ENCODE peak calls at places on chromosomes 12 and 14, in six cellular contexts. One of them, this sample, is unnamed.
A peak's percentile ranks its signal among the peaks of the same experiment; 100 is the strongest.

GRCh38 chr14:101068293-101068957 is 164.9 kb upstream of the RTL1 start:
- DNase-seq in GM10248: no peak
- DNase-seq in activated T-helper 2 cell treated with anti-CD3 and anti-CD28 coated beads, Interferon-gamma antibody, Interleukin-2, Interleukin-4, amounts not matched to agents 10 μg/mL and 5 μg/mL and 100 μg/mL, durations not matched to agents 14 hours and 24 hours and 36 hours: no peak
- DNase-seq in GM12892: no peak
- DNase-seq in HT1080: no peak
- DNase-seq in activated CD8-positive, alpha-beta T cell treated with anti-CD3 and anti-CD28 coated beads for 36 hours: no peak
- DNase-seq in this sample: no peak

GRCh38 chr12:9673404-9674225 is 4.1 kb downstream of the CLEC2D start:
- DNase-seq in GM10248: no peak
- DNase-seq in activated CD8-positive, alpha-beta T cell treated with anti-CD3 and anti-CD28 coated beads for 36 hours: peak; percentile 90
- DNase-seq in activated T-helper 2 cell treated with anti-CD3 and anti-CD28 coated beads, Interferon-gamma antibody, Interleukin-2, Interleukin-4, amounts not matched to agents 10 μg/mL and 5 μg/mL and 100 μg/mL, durations not matched to agents 14 hours and 24 hours and 36 hours: peak; percentile 48
- DNase-seq in GM12892: no peak
- DNase-seq in HT1080: peak; percentile 98
- DNase-seq in this sample: no peak

GRCh38 chr12:47218191-47218654 is 138.5 kb upstream of the AMIGO2 start:
- DNase-seq in activated T-helper 2 cell treated with anti-CD3 and anti-CD28 coated beads, Interferon-gamma antibody, Interleukin-2, Interleukin-4, amounts not matched to agents 10 μg/mL and 5 μg/mL and 100 μg/mL, durations not matched to agents 14 hours and 24 hours and 36 hours: no peak
- DNase-seq in GM12892: no peak
- DNase-seq in HT1080: no peak
- DNase-seq in GM10248: no peak
- DNase-seq in activated CD8-positive, alpha-beta T cell treated with anti-CD3 and anti-CD28 coated beads for 36 hours: peak; percentile 71
- DNase-seq in this sample: peak; percentile 37

GRCh38 chr12:69331482-69331845 is 16.7 kb upstream of the LYZ start:
- DNase-seq in activated T-helper 2 cell treated with anti-CD3 and anti-CD28 coated beads, Interferon-gamma antibody, Interleukin-2, Interleukin-4, amounts not matched to agents 10 μg/mL and 5 μg/mL and 100 μg/mL, durations not matched to agents 14 hours and 24 hours and 36 hours: no peak
- DNase-seq in GM12892: no peak
- DNase-seq in activated CD8-positive, alpha-beta T cell treated with anti-CD3 and anti-CD28 coated beads for 36 hours: no peak
- DNase-seq in HT1080: no peak
- DNase-seq in GM10248: no peak
- DNase-seq in this sample: no peak

GRCh38 chr12:67881565-67881964 is 107.7 kb upstream of the IFNG-AS1 start:
- DNase-seq in GM12892: no peak
- DNase-seq in HT1080: no peak
- DNase-seq in GM10248: no peak
- DNase-seq in activated T-helper 2 cell treated with anti-CD3 and anti-CD28 coated beads, Interferon-gamma antibody, Interleukin-2, Interleukin-4, amounts not matched to agents 10 μg/mL and 5 μg/mL and 100 μg/mL, durations not matched to agents 14 hours and 24 hours and 36 hours: no peak
- DNase-seq in activated CD8-positive, alpha-beta T cell treated with anti-CD3 and anti-CD28 coated beads for 36 hours: no peak
- DNase-seq in this sample: no peak

GRCh38 chr12:53725824-53726223 is 1.4 kb downstream of the CALCOCO1 start:
- DNase-seq in activated T-helper 2 cell treated with anti-CD3 and anti-CD28 coated beads, Interferon-gamma antibody, Interleukin-2, Interleukin-4, amounts not matched to agents 10 μg/mL and 5 μg/mL and 100 μg/mL, durations not matched to agents 14 hours and 24 hours and 36 hours: no peak
- DNase-seq in GM12892: no peak
- DNase-seq in GM10248: no peak
- DNase-seq in activated CD8-positive, alpha-beta T cell treated with anti-CD3 and anti-CD28 coated beads for 36 hours: no peak
- DNase-seq in HT1080: no peak
- DNase-seq in this sample: no peak

GRCh38 chr12:25529738-25530137 is 23.3 kb downstream of the LMNTD1 start:
- DNase-seq in GM10248: no peak
- DNase-seq in activated CD8-positive, alpha-beta T cell treated with anti-CD3 and anti-CD28 coated beads for 36 hours: no peak
- DNase-seq in GM12892: no peak
- DNase-seq in activated T-helper 2 cell treated with anti-CD3 and anti-CD28 coated beads, Interferon-gamma antibody, Interleukin-2, Interleukin-4, amounts not matched to agents 10 μg/mL and 5 μg/mL and 100 μg/mL, durations not matched to agents 14 hours and 24 hours and 36 hours: no peak
- DNase-seq in HT1080: peak; percentile 60
- DNase-seq in this sample: no peak

GRCh38 chr12:29088611-29089219 is 60.4 kb upstream of the FAR2 start:
- DNase-seq in GM10248: peak; percentile 21
- DNase-seq in GM12892: no peak
- DNase-seq in activated CD8-positive, alpha-beta T cell treated with anti-CD3 and anti-CD28 coated beads for 36 hours: no peak
- DNase-seq in HT1080: peak; percentile 40
- DNase-seq in activated T-helper 2 cell treated with anti-CD3 and anti-CD28 coated beads, Interferon-gamma antibody, Interleukin-2, Interleukin-4, amounts not matched to agents 10 μg/mL and 5 μg/mL and 100 μg/mL, durations not matched to agents 14 hours and 24 hours and 36 hours: no peak
- DNase-seq in this sample: no peak

GRCh38 chr12:55499231-55499630 is 7.1 kb downstream of the OR6C68 start:
- DNase-seq in GM10248: no peak
- DNase-seq in activated CD8-positive, alpha-beta T cell treated with anti-CD3 and anti-CD28 coated beads for 36 hours: no peak
- DNase-seq in activated T-helper 2 cell treated with anti-CD3 and anti-CD28 coated beads, Interferon-gamma antibody, Interleukin-2, Interleukin-4, amounts not matched to agents 10 μg/mL and 5 μg/mL and 100 μg/mL, durations not matched to agents 14 hours and 24 hours and 36 hours: no peak
- DNase-seq in GM12892: no peak
- DNase-seq in HT1080: no peak
- DNase-seq in this sample: no peak

GRCh38 chr14:81464253-81465001 is 64.3 kb upstream of the STON2 start:
- DNase-seq in activated T-helper 2 cell treated with anti-CD3 and anti-CD28 coated beads, Interferon-gamma antibody, Interleukin-2, Interleukin-4, amounts not matched to agents 10 μg/mL and 5 μg/mL and 100 μg/mL, durations not matched to agents 14 hours and 24 hours and 36 hours: peak; percentile 50
- DNase-seq in GM10248: peak; percentile 66
- DNase-seq in GM12892: peak; percentile 27
- DNase-seq in activated CD8-positive, alpha-beta T cell treated with anti-CD3 and anti-CD28 coated beads for 36 hours: peak; percentile 70
- DNase-seq in HT1080: peak; percentile 63
- DNase-seq in this sample: peak; percentile 57

GRCh38 chr14:104105822-104106470 is 20.4 kb downstream of the ASPG start:
- DNase-seq in activated T-helper 2 cell treated with anti-CD3 and anti-CD28 coated beads, Interferon-gamma antibody, Interleukin-2, Interleukin-4, amounts not matched to agents 10 μg/mL and 5 μg/mL and 100 μg/mL, durations not matched to agents 14 hours and 24 hours and 36 hours: no peak
- DNase-seq in GM10248: no peak
- DNase-seq in GM12892: no peak
- DNase-seq in HT1080: no peak
- DNase-seq in activated CD8-positive, alpha-beta T cell treated with anti-CD3 and anti-CD28 coated beads for 36 hours: no peak
- DNase-seq in this sample: no peak

GRCh38 chr14:24422261-24422660 is 7.2 kb downstream of the CBLN3 start:
- DNase-seq in HT1080: no peak
- DNase-seq in activated T-helper 2 cell treated with anti-CD3 and anti-CD28 coated beads, Interferon-gamma antibody, Interleukin-2, Interleukin-4, amounts not matched to agents 10 μg/mL and 5 μg/mL and 100 μg/mL, durations not matched to agents 14 hours and 24 hours and 36 hours: no peak
- DNase-seq in GM10248: no peak
- DNase-seq in activated CD8-positive, alpha-beta T cell treated with anti-CD3 and anti-CD28 coated beads for 36 hours: no peak
- DNase-seq in GM12892: no peak
- DNase-seq in this sample: no peak

GRCh38 chr12:115584156-115584555 is 693.3 kb downstream of the MED13L start:
- DNase-seq in GM12892: no peak
- DNase-seq in activated CD8-positive, alpha-beta T cell treated with anti-CD3 and anti-CD28 coated beads for 36 hours: no peak
- DNase-seq in HT1080: no peak
- DNase-seq in activated T-helper 2 cell treated with anti-CD3 and anti-CD28 coated beads, Interferon-gamma antibody, Interleukin-2, Interleukin-4, amounts not matched to agents 10 μg/mL and 5 μg/mL and 100 μg/mL, durations not matched to agents 14 hours and 24 hours and 36 hours: no peak
- DNase-seq in GM10248: no peak
- DNase-seq in this sample: no peak

GRCh38 chr14:65419593-65420252 is 7.2 kb downstream of the FUT8 start:
- DNase-seq in GM12892: no peak
- DNase-seq in HT1080: no peak
- DNase-seq in activated CD8-positive, alpha-beta T cell treated with anti-CD3 and anti-CD28 coated beads for 36 hours: no peak
- DNase-seq in GM10248: no peak
- DNase-seq in activated T-helper 2 cell treated with anti-CD3 and anti-CD28 coated beads, Interferon-gamma antibody, Interleukin-2, Interleukin-4, amounts not matched to agents 10 μg/mL and 5 μg/mL and 100 μg/mL, durations not matched to agents 14 hours and 24 hours and 36 hours: no peak
- DNase-seq in this sample: no peak

GRCh38 chr14:43540948-43541347 is 966.1 kb downstream of the FSCB start:
- DNase-seq in activated T-helper 2 cell treated with anti-CD3 and anti-CD28 coated beads, Interferon-gamma antibody, Interleukin-2, Interleukin-4, amounts not matched to agents 10 μg/mL and 5 μg/mL and 100 μg/mL, durations not matched to agents 14 hours and 24 hours and 36 hours: no peak
- DNase-seq in GM12892: no peak
- DNase-seq in GM10248: no peak
- DNase-seq in HT1080: peak; percentile 55
- DNase-seq in activated CD8-positive, alpha-beta T cell treated with anti-CD3 and anti-CD28 coated beads for 36 hours: no peak
- DNase-seq in this sample: no peak

GRCh38 chr12:64675795-64676194 is 65.5 kb downstream of the RASSF3 start:
- DNase-seq in activated CD8-positive, alpha-beta T cell treated with anti-CD3 and anti-CD28 coated beads for 36 hours: no peak
- DNase-seq in activated T-helper 2 cell treated with anti-CD3 and anti-CD28 coated beads, Interferon-gamma antibody, Interleukin-2, Interleukin-4, amounts not matched to agents 10 μg/mL and 5 μg/mL and 100 μg/mL, durations not matched to agents 14 hours and 24 hours and 36 hours: no peak
- DNase-seq in HT1080: peak; percentile 94
- DNase-seq in GM12892: no peak
- DNase-seq in GM10248: no peak
- DNase-seq in this sample: no peak

GRCh38 chr14:63922696-63923421 is 70.1 kb downstream of the SYNE2 start:
- DNase-seq in HT1080: peak; percentile 19
- DNase-seq in activated T-helper 2 cell treated with anti-CD3 and anti-CD28 coated beads, Interferon-gamma antibody, Interleukin-2, Interleukin-4, amounts not matched to agents 10 μg/mL and 5 μg/mL and 100 μg/mL, durations not matched to agents 14 hours and 24 hours and 36 hours: no peak
- DNase-seq in activated CD8-positive, alpha-beta T cell treated with anti-CD3 and anti-CD28 coated beads for 36 hours: no peak
- DNase-seq in GM10248: no peak
- DNase-seq in GM12892: no peak
- DNase-seq in this sample: no peak

GRCh38 chr12:46963977-46964376 is 115.4 kb upstream of the PCED1B start:
- DNase-seq in activated CD8-positive, alpha-beta T cell treated with anti-CD3 and anti-CD28 coated beads for 36 hours: no peak
- DNase-seq in activated T-helper 2 cell treated with anti-CD3 and anti-CD28 coated beads, Interferon-gamma antibody, Interleukin-2, Interleukin-4, amounts not matched to agents 10 μg/mL and 5 μg/mL and 100 μg/mL, durations not matched to agents 14 hours and 24 hours and 36 hours: no peak
- DNase-seq in HT1080: peak; percentile 44
- DNase-seq in GM12892: no peak
- DNase-seq in GM10248: no peak
- DNase-seq in this sample: no peak

GRCh38 chr12:109723311-109723791 is 9.7 kb downstream of the FAM222A start:
- DNase-seq in HT1080: no peak
- DNase-seq in GM12892: no peak
- DNase-seq in GM10248: no peak
- DNase-seq in activated CD8-positive, alpha-beta T cell treated with anti-CD3 and anti-CD28 coated beads for 36 hours: no peak
- DNase-seq in activated T-helper 2 cell treated with anti-CD3 and anti-CD28 coated beads, Interferon-gamma antibody, Interleukin-2, Interleukin-4, amounts not matched to agents 10 μg/mL and 5 μg/mL and 100 μg/mL, durations not matched to agents 14 hours and 24 hours and 36 hours: no peak
- DNase-seq in this sample: no peak

GRCh38 chr12:34400423-34400881 is 378.2 kb downstream of the ALG10 start:
- DNase-seq in HT1080: no peak
- DNase-seq in activated T-helper 2 cell treated with anti-CD3 and anti-CD28 coated beads, Interferon-gamma antibody, Interleukin-2, Interleukin-4, amounts not matched to agents 10 μg/mL and 5 μg/mL and 100 μg/mL, durations not matched to agents 14 hours and 24 hours and 36 hours: peak; percentile 1
- DNase-seq in GM12892: no peak
- DNase-seq in GM10248: peak; percentile 4
- DNase-seq in activated CD8-positive, alpha-beta T cell treated with anti-CD3 and anti-CD28 coated beads for 36 hours: no peak
- DNase-seq in this sample: no peak

GRCh38 chr14:105059917-105060565 is 5.2 kb downstream of the GPR132 start:
- DNase-seq in GM12892: no peak
- DNase-seq in HT1080: no peak
- DNase-seq in activated CD8-positive, alpha-beta T cell treated with anti-CD3 and anti-CD28 coated beads for 36 hours: peak; percentile 49
- DNase-seq in activated T-helper 2 cell treated with anti-CD3 and anti-CD28 coated beads, Interferon-gamma antibody, Interleukin-2, Interleukin-4, amounts not matched to agents 10 μg/mL and 5 μg/mL and 100 μg/mL, durations not matched to agents 14 hours and 24 hours and 36 hours: no peak
- DNase-seq in GM10248: no peak
- DNase-seq in this sample: no peak

GRCh38 chr12:30694971-30695326 is 720 bp downstream of the IPO8 start:
- DNase-seq in activated T-helper 2 cell treated with anti-CD3 and anti-CD28 coated beads, Interferon-gamma antibody, Interleukin-2, Interleukin-4, amounts not matched to agents 10 μg/mL and 5 μg/mL and 100 μg/mL, durations not matched to agents 14 hours and 24 hours and 36 hours: no peak
- DNase-seq in HT1080: peak; percentile 41
- DNase-seq in activated CD8-positive, alpha-beta T cell treated with anti-CD3 and anti-CD28 coated beads for 36 hours: peak; percentile 20
- DNase-seq in GM12892: peak; percentile 5
- DNase-seq in GM10248: peak; percentile 20
- DNase-seq in this sample: no peak

GRCh38 chr12:31959701-31960391 is 631 bp downstream of the RESF1 start:
- DNase-seq in GM12892: peak; percentile 18
- DNase-seq in GM10248: peak; percentile 43
- DNase-seq in activated T-helper 2 cell treated with anti-CD3 and anti-CD28 coated beads, Interferon-gamma antibody, Interleukin-2, Interleukin-4, amounts not matched to agents 10 μg/mL and 5 μg/mL and 100 μg/mL, durations not matched to agents 14 hours and 24 hours and 36 hours: no peak
- DNase-seq in activated CD8-positive, alpha-beta T cell treated with anti-CD3 and anti-CD28 coated beads for 36 hours: peak; percentile 77
- DNase-seq in HT1080: peak; percentile 50
- DNase-seq in this sample: peak; percentile 63

GRCh38 chr12:121925361-121925725 is 7.0 kb downstream of the CFAP251 start:
- DNase-seq in HT1080: no peak
- DNase-seq in activated T-helper 2 cell treated with anti-CD3 and anti-CD28 coated beads, Interferon-gamma antibody, Interleukin-2, Interleukin-4, amounts not matched to agents 10 μg/mL and 5 μg/mL and 100 μg/mL, durations not matched to agents 14 hours and 24 hours and 36 hours: no peak
- DNase-seq in activated CD8-positive, alpha-beta T cell treated with anti-CD3 and anti-CD28 coated beads for 36 hours: no peak
- DNase-seq in GM12892: no peak
- DNase-seq in GM10248: no peak
- DNase-seq in this sample: no peak

GRCh38 chr12:82740129-82741000 is 53.7 kb downstream of the TMTC2 start:
- DNase-seq in activated T-helper 2 cell treated with anti-CD3 and anti-CD28 coated beads, Interferon-gamma antibody, Interleukin-2, Interleukin-4, amounts not matched to agents 10 μg/mL and 5 μg/mL and 100 μg/mL, durations not matched to agents 14 hours and 24 hours and 36 hours: no peak
- DNase-seq in GM10248: no peak
- DNase-seq in GM12892: no peak
- DNase-seq in HT1080: peak; percentile 89
- DNase-seq in activated CD8-positive, alpha-beta T cell treated with anti-CD3 and anti-CD28 coated beads for 36 hours: no peak
- DNase-seq in this sample: no peak

GRCh38 chr12:79690156-79690605 is 583 bp downstream of the PAWR start:
- DNase-seq in HT1080: peak; percentile 72
- DNase-seq in GM12892: no peak
- DNase-seq in activated CD8-positive, alpha-beta T cell treated with anti-CD3 and anti-CD28 coated beads for 36 hours: no peak
- DNase-seq in GM10248: no peak
- DNase-seq in activated T-helper 2 cell treated with anti-CD3 and anti-CD28 coated beads, Interferon-gamma antibody, Interleukin-2, Interleukin-4, amounts not matched to agents 10 μg/mL and 5 μg/mL and 100 μg/mL, durations not matched to agents 14 hours and 24 hours and 36 hours: no peak
- DNase-seq in this sample: no peak

GRCh38 chr14:54564799-54565235 is 2.1 kb upstream of the SAMD4A start:
- DNase-seq in GM10248: no peak
- DNase-seq in GM12892: no peak
- DNase-seq in activated T-helper 2 cell treated with anti-CD3 and anti-CD28 coated beads, Interferon-gamma antibody, Interleukin-2, Interleukin-4, amounts not matched to agents 10 μg/mL and 5 μg/mL and 100 μg/mL, durations not matched to agents 14 hours and 24 hours and 36 hours: no peak
- DNase-seq in HT1080: peak; percentile 61
- DNase-seq in activated CD8-positive, alpha-beta T cell treated with anti-CD3 and anti-CD28 coated beads for 36 hours: no peak
- DNase-seq in this sample: no peak

GRCh38 chr14:51006781-51007211 is 62.5 kb upstream of the PYGL start:
- DNase-seq in activated T-helper 2 cell treated with anti-CD3 and anti-CD28 coated beads, Interferon-gamma antibody, Interleukin-2, Interleukin-4, amounts not matched to agents 10 μg/mL and 5 μg/mL and 100 μg/mL, durations not matched to agents 14 hours and 24 hours and 36 hours: no peak
- DNase-seq in GM10248: no peak
- DNase-seq in GM12892: no peak
- DNase-seq in activated CD8-positive, alpha-beta T cell treated with anti-CD3 and anti-CD28 coated beads for 36 hours: peak; percentile 28
- DNase-seq in HT1080: peak; percentile 88
- DNase-seq in this sample: no peak

GRCh38 chr12:56862264-56862663 is 71.9 kb downstream of the SDR9C7 start:
- DNase-seq in HT1080: no peak
- DNase-seq in activated CD8-positive, alpha-beta T cell treated with anti-CD3 and anti-CD28 coated beads for 36 hours: no peak
- DNase-seq in activated T-helper 2 cell treated with anti-CD3 and anti-CD28 coated beads, Interferon-gamma antibody, Interleukin-2, Interleukin-4, amounts not matched to agents 10 μg/mL and 5 μg/mL and 100 μg/mL, durations not matched to agents 14 hours and 24 hours and 36 hours: no peak
- DNase-seq in GM12892: no peak
- DNase-seq in GM10248: no peak
- DNase-seq in this sample: no peak

GRCh38 chr12:67630373-67631088 is 18.0 kb upstream of the DYRK2 start:
- DNase-seq in activated CD8-positive, alpha-beta T cell treated with anti-CD3 and anti-CD28 coated beads for 36 hours: peak; percentile 92
- DNase-seq in activated T-helper 2 cell treated with anti-CD3 and anti-CD28 coated beads, Interferon-gamma antibody, Interleukin-2, Interleukin-4, amounts not matched to agents 10 μg/mL and 5 μg/mL and 100 μg/mL, durations not matched to agents 14 hours and 24 hours and 36 hours: peak; percentile 81
- DNase-seq in GM10248: peak; percentile 29
- DNase-seq in GM12892: no peak
- DNase-seq in HT1080: peak; percentile 81
- DNase-seq in this sample: peak; percentile 81

GRCh38 chr14:56056031-56056430 is 62.2 kb upstream of the PELI2 start:
- DNase-seq in activated CD8-positive, alpha-beta T cell treated with anti-CD3 and anti-CD28 coated beads for 36 hours: no peak
- DNase-seq in GM10248: no peak
- DNase-seq in HT1080: no peak
- DNase-seq in activated T-helper 2 cell treated with anti-CD3 and anti-CD28 coated beads, Interferon-gamma antibody, Interleukin-2, Interleukin-4, amounts not matched to agents 10 μg/mL and 5 μg/mL and 100 μg/mL, durations not matched to agents 14 hours and 24 hours and 36 hours: no peak
- DNase-seq in GM12892: no peak
- DNase-seq in this sample: no peak

GRCh38 chr12:700061-700460 is 36.8 kb upstream of the NINJ2 start:
- DNase-seq in GM12892: no peak
- DNase-seq in GM10248: no peak
- DNase-seq in activated T-helper 2 cell treated with anti-CD3 and anti-CD28 coated beads, Interferon-gamma antibody, Interleukin-2, Interleukin-4, amounts not matched to agents 10 μg/mL and 5 μg/mL and 100 μg/mL, durations not matched to agents 14 hours and 24 hours and 36 hours: no peak
- DNase-seq in activated CD8-positive, alpha-beta T cell treated with anti-CD3 and anti-CD28 coated beads for 36 hours: no peak
- DNase-seq in HT1080: no peak
- DNase-seq in this sample: no peak